ENCODE peak calls at places on chromosome 6, in eight cellular contexts. F, V, M, K, G, C, W and R are unnamed samples.

GRCh38 chr6:92753956-92754355 is 665.4 kb downstream of the EPHA7 start:
- DNase-seq in M (no peak), F (no peak), W (no peak), K (no peak), G (no peak), V (no peak), C (no peak), R (no peak)

GRCh38 chr6:166486536-166486880 is 100.0 kb downstream of the RAMACL start:
- DNase-seq in C (no peak), K (no peak), V (no peak), G (no peak), F (no peak), M (no peak), W (no peak), R (no peak)

GRCh38 chr6:10347561-10348327 is 67.1 kb downstream of the TFAP2A start:
- DNase-seq in W (peak), F (no peak), M (no peak), C (peak), G (peak), K (no peak), V (no peak), R (no peak)

GRCh38 chr6:45633272-45633908 is 255.7 kb upstream of the SUPT3H start:
- DNase-seq in M (no peak), G (no peak), C (no peak), W (no peak), F (no peak), K (no peak), V (no peak), R (no peak)

GRCh38 chr6:146850238-146850896 is 251.6 kb downstream of the ADGB start:
- DNase-seq in G (peak), W (no peak), V (peak), M (peak), C (no peak), F (peak), K (no peak), R (peak)

GRCh38 chr6:87815449-87815848 is 113.4 kb upstream of the AKIRIN2 start:
- DNase-seq in C (no peak), G (no peak), K (no peak), F (no peak), W (no peak), M (no peak), V (no peak), R (no peak)

GRCh38 chr6:165186441-165187205 is 122.8 kb downstream of the C6orf118 start:
- DNase-seq in K (no peak), G (no peak), W (no peak), F (no peak), M (no peak), C (no peak), V (no peak), R (no peak)

GRCh38 chr6:168420084-168420483 is 20.9 kb upstream of the SMOC2 start:
- DNase-seq in M (no peak), V (no peak), F (no peak), G (no peak), C (no peak), K (no peak), W (no peak), R (no peak)

GRCh38 chr6:9933674-9934073 is 481.2 kb downstream of the TFAP2A start:
- DNase-seq in V (no peak), G (peak), C (no peak), W (no peak), K (no peak), F (no peak), M (no peak), R (peak)

GRCh38 chr6:124792386-124792785 is 169.9 kb upstream of the RNF217 start:
- DNase-seq in F (no peak), C (peak), V (no peak), M (no peak), G (no peak), K (no peak), W (no peak), R (no peak)

GRCh38 chr6:121093928-121094327 is 240.4 kb downstream of the TBC1D32 start:
- DNase-seq in M (peak), C (no peak), K (no peak), V (peak), G (peak), W (no peak), F (peak), R (peak)

GRCh38 chr6:57177545-57178225 is 5.6 kb downstream of the BAG2 start:
- DNase-seq in V (peak), W (no peak), M (peak), F (peak), G (no peak), C (no peak), K (peak), R (peak)

GRCh38 chr6:152184573-152185157 is 377.2 kb downstream of the ESR1 start:
- DNase-seq in G (no peak), K (no peak), W (no peak), V (peak), C (no peak), F (no peak), M (no peak), R (peak)

GRCh38 chr6:139296927-139297326 is 5.1 kb upstream of the TXLNB start:
- DNase-seq in W (no peak), G (peak), M (peak), C (no peak), V (peak), K (no peak), F (no peak), R (peak)

GRCh38 chr6:1335367-1336037 is 23.6 kb downstream of the FOXQ1 start:
- DNase-seq in G (peak), V (peak), F (peak), K (peak), M (peak), W (peak), C (peak), R (peak)

GRCh38 chr6:10138917-10139316 is 276.0 kb downstream of the TFAP2A start:
- DNase-seq in F (no peak), G (peak), M (no peak), C (no peak), V (no peak), W (no peak), K (no peak), R (peak)

GRCh38 chr6:946546-946945 is 253.6 kb upstream of the EXOC2 start:
- DNase-seq in F (peak), G (no peak), W (no peak), K (no peak), V (no peak), M (no peak), C (no peak), R (no peak)

GRCh38 chr6:157885211-157885788 is 62.3 kb downstream of the SNX9 start:
- DNase-seq in C (no peak), K (no peak), V (no peak), W (no peak), G (no peak), F (no peak), M (no peak), R (no peak)

GRCh38 chr6:157461000-157461915 is 80.3 kb downstream of the ZDHHC14 start:
- DNase-seq in F (no peak), V (peak), M (no peak), C (no peak), W (no peak), G (peak), K (no peak), R (peak)

GRCh38 chr6:42176981-42177380 is 3.8 kb downstream of the GUCA1A start:
- DNase-seq in F (no peak), V (no peak), G (no peak), K (no peak), W (no peak), C (no peak), M (no peak), R (no peak)

GRCh38 chr6:169190144-169190584 is 63.5 kb downstream of the THBS2 start:
- DNase-seq in W (no peak), F (peak), C (no peak), K (peak), M (peak), G (peak), V (peak), R (peak)

GRCh38 chr6:169487579-169488205 is 214.1 kb downstream of the WDR27 start:
- DNase-seq in K (no peak), C (no peak), M (peak), F (peak), V (peak), G (peak), W (no peak), R (peak)

GRCh38 chr6:151063339-151063738 is 176.4 kb upstream of the AKAP12 start:
- DNase-seq in F (peak), V (peak), M (peak), G (peak), K (no peak), C (peak), W (peak), R (peak)

GRCh38 chr6:128358111-128358780 is 162.2 kb downstream of the PTPRK start:
- DNase-seq in C (no peak), V (peak), K (no peak), G (peak), F (no peak), W (no peak), M (no peak), R (no peak)

GRCh38 chr6:44256291-44257006 is 879 bp downstream of the SLC35B2 start:
- DNase-seq in F (no peak), W (no peak), M (no peak), G (no peak), K (peak), V (no peak), C (peak), R (no peak)

GRCh38 chr6:88492824-88493223 is 326.7 kb upstream of the CNR1 start:
- DNase-seq in F (peak), C (no peak), G (peak), K (no peak), M (peak), W (peak), V (peak), R (peak)

GRCh38 chr6:10410214-10410873 is 4.5 kb downstream of the TFAP2A start:
- DNase-seq in C (no peak), V (no peak), M (no peak), G (no peak), W (no peak), F (no peak), K (no peak), R (no peak)

GRCh38 chr6:170293881-170294755 is 3.2 kb upstream of the DLL1 start:
- DNase-seq in K (no peak), W (no peak), G (no peak), C (no peak), M (no peak), V (no peak), F (no peak), R (no peak)

GRCh38 chr6:11744753-11745152 is 33.9 kb downstream of the ADTRP start:
- DNase-seq in K (peak), F (peak), G (peak), M (peak), C (no peak), V (peak), W (no peak), R (peak)

GRCh38 chr6:34829137-34829536 is 37.3 kb downstream of the BLTP3A start:
- DNase-seq in C (no peak), G (no peak), W (no peak), K (no peak), M (no peak), V (no peak), F (no peak), R (no peak)

GRCh38 chr6:128954308-128955043 is 71.5 kb downstream of the LAMA2 start:
- DNase-seq in V (no peak), K (no peak), M (no peak), C (no peak), F (no peak), W (no peak), G (no peak), R (no peak)

GRCh38 chr6:158706369-158706982 is 56.6 kb downstream of the SYTL3 start:
- DNase-seq in F (peak), G (peak), W (peak), K (peak), C (no peak), V (peak), M (peak), R (peak)

GRCh38 chr6:147974376-147974775 is 368.3 kb upstream of the SASH1 start:
- DNase-seq in V (peak), C (peak), M (peak), G (peak), W (no peak), K (no peak), F (no peak), R (peak)

GRCh38 chr6:23659125-23659524 is 466.9 kb upstream of the NRSN1 start:
- DNase-seq in C (no peak), K (no peak), M (peak), F (peak), G (no peak), W (no peak), V (peak), R (peak)

DNA sequence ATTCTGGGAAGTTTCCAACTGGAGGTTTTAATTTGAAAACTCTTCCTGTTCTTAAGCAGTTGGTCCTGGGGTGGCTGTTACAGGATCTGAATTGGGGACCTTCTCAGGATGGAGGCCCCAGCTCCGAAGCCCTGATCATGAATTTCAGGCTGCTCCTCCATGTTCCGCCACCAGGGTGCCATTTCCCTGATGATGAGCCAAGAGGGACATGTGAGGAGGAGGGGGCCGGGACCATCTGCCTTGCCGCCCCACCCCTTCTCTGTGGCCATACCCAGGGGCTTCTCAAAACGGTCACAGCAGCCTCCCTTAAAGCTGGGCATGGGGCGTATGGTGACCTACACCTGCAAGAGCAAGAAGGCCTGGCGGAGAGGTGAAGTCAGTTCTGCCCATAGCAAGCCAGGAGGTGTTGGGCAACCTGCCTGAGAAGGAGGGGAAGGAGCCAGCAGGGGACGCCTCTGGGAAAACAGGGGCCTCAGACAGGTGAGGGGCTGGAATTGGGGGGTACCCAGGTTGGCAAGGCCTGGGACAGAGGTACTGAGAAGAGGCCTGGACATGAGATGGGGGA is 3.6 kb upstream of the BAK1 start:
- DNase-seq in G (no peak), F (no peak), M (no peak), K (no peak), W (no peak), C (no peak), V (no peak), R (no peak)
- TF ChIP-seq CTCF in G (peak), F (peak), M (peak), K (no peak), W (no peak), C (peak), V (peak), R (peak)

GRCh38 chr6:37123957-37124729 is 45.8 kb upstream of the PIM1 start:
- DNase-seq in W (no peak), F (no peak), V (no peak), M (no peak), G (no peak), K (no peak), C (no peak), R (no peak)

GRCh38 chr6:37126961-37127360 is 43.0 kb upstream of the PIM1 start:
- DNase-seq in F (no peak), M (no peak), G (no peak), K (no peak), C (no peak), V (no peak), W (no peak), R (no peak)

GRCh38 chr6:37127961-37128862 is 41.7 kb upstream of the PIM1 start:
- DNase-seq in K (no peak), F (peak), G (peak), W (no peak), C (peak), M (peak), V (peak), R (peak)

GRCh38 chr6:37125779-37126553 is 44.0 kb upstream of the PIM1 start:
- DNase-seq in V (no peak), M (no peak), G (no peak), K (peak), C (peak), W (no peak), F (no peak), R (no peak)

GRCh38 chr6:37126554-37126906 is 43.4 kb upstream of the PIM1 start:
- DNase-seq in C (no peak), K (no peak), W (no peak), F (no peak), M (no peak), G (no peak), V (no peak), R (no peak)
- H3K4me3 ChIP-seq in C (no peak), K (no peak), W (no peak), F (no peak), M (no peak), G (no peak), V (no peak), R (no peak)

DNA sequence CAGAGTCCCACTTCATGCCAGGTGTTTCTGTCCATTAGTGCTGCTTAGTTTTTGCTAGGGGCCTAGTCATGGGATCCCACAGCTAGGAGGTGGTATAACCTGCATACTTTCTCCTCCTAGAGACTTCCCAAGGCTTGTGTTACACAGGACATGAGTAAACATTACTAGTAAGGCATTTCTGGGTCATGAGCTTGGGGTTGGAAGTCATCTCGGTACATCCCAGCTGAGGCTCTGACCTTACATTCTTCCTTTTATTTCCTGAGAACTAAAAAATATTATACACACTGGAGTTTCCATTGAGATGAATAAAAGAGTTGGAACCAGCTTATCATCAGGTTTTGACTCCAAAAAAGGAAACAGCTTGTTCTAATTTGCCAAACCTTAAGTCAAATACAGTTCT is 20.9 kb upstream of the PNPLA1 start:
- DNase-seq in G (no peak), F (peak), V (peak), W (no peak), K (no peak), M (peak), C (peak), R (peak)
- TF ChIP-seq CTCF in G (peak), F (no peak), V (no peak), W (no peak), K (no peak), M (peak), C (no peak), R (peak)

GRCh38 chr6:46954819-46955520 is 33.2 kb upstream of the ADGRF5 start:
- DNase-seq in K (peak), V (no peak), C (no peak), F (no peak), G (no peak), W (no peak), M (no peak), R (peak)
- H3K4me3 ChIP-seq in K (no peak), V (no peak), C (no peak), F (no peak), G (no peak), W (no peak), M (no peak), R (no peak)

DNA sequence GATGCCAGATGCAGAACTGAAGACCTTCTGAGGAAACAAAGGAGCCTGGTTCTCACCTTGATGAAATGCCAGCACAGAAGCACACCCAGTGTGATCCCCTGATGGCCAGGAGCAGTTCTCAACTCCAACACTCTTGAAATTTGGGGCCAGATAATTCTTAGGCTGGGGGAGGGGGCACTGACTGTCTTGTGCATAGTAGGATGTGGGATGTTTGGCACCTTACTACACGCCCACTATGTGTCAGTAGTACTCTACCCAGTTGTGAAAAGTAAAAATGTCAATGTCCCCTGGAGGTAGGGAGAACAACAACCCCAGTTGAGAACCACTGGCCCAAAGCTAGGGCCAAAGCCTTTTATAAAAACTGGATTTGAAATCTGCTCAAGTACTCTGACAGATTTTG is 398.3 kb upstream of the ARID1B start:
- DNase-seq in F (no peak), W (no peak), K (no peak), V (no peak), C (no peak), M (no peak), G (no peak), R (no peak)
- TF ChIP-seq CTCF in F (no peak), W (peak), K (no peak), V (no peak), C (no peak), M (no peak), G (no peak), R (no peak)

DNA sequence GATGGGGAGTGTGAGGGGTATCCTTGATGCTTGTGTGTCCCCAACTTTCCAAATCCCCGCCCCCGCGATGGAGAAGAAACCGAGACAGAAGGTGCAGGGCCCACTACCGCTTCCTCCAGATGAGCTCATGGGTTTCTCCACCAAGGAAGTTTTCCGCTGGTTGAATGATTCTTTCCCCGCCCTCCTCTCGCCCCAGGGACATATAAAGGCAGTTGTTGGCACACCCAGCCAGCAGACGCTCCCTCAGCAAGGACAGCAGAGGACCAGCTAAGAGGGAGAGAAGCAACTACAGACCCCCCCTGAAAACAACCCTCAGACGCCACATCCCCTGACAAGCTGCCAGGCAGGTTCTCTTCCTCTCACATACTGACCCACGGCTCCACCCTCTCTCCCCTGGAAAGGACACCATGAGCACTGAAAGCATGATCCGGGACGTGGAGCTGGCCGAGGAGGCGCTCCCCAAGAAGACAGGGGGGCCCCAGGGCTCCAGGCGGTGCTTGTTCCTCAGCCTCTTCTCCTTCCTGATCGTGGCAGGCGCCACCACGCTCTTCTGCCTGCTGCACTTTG is at the start of gene TNF:
- DNase-seq in M (no peak), V (peak), F (no peak), K (peak), W (no peak), G (no peak), C (no peak), R (no peak)
- H3K4me3 ChIP-seq in M (no peak), V (no peak), F (no peak), K (no peak), W (no peak), G (no peak), C (no peak), R (no peak)

DNA sequence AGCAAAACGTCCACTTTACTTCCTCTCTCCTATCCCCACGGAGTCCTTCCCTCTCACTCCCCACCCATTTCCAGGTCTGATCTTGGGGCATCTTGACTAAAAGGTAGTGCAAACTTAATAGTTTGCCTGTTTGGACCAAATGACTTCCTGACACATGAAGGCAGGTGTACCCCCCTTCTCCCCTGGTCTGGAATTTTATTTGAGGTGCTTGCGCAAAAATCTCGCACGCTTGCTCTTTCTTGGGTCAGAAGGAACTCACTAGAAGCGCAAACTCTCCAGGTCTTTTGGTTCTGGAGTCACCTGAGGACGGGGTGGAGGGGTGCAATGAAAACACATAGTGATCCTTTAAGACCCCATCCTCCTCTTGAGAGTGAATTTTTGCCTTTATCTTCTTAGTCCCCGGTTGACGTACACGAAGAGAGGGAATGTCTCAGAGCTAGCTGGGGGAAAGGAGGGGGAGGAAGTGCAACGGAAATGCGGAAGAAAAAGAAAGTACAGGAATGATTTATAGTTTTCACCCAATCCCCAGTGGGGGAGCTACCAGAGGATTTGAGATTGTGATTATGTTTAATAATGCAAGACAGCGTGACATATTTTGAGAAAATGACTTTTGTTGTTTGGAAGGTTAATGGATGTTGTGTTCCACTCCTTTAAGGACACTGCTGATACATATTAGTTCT is 4.9 kb downstream of the ADGRB3 start:
- DNase-seq in C (no peak), G (no peak), K (no peak), M (no peak), V (peak), F (peak), W (no peak), R (peak)
- TF ChIP-seq CTCF in C (no peak), G (no peak), K (no peak), M (no peak), V (peak), F (no peak), W (no peak), R (no peak)